ENCODE peak calls at places on chromosomes 13 and 19, in five cellular contexts. J is tibial artery; E is WERI-Rb-1; C is CD8-positive, alpha-beta memory T cell; P is keratinocyte. F is an unnamed sample.

GRCh38 chr19:3565177-3565576 is 7.6 kb upstream of the HMG20B start:
- DNase-seq in J (no peak), P (no peak), E (no peak), C (no peak), F (no peak)

GRCh38 chr19:17404015-17404414 is 1.4 kb downstream of the BST2 start:
- DNase-seq in C (no peak), P (no peak), J (no peak), E (no peak), F (no peak)

GRCh38 chr13:59691501-59692066 is 472.1 kb downstream of the DIAPH3 start:
- DNase-seq in C (no peak), P (no peak), J (no peak), E (no peak), F (no peak)

GRCh38 chr19:17915940-17916593 is 16.7 kb upstream of the CCDC124 start:
- DNase-seq in P (no peak), C (no peak), J (no peak), E (no peak), F (peak; percentile 44)

GRCh38 chr19:6023085-6023682 is 45.2 kb upstream of the RANBP3 start:
- DNase-seq in P (no peak), C (no peak), E (no peak), J (no peak), F (no peak)

GRCh38 chr13:102847272-102848234 is 1.7 kb downstream of the ERCC5 start:
- DNase-seq in E (no peak), J (no peak), P (no peak), C (peak; percentile 37), F (no peak)

GRCh38 chr19:12244370-12244769 is 50.3 kb downstream of the ZNF44 start:
- DNase-seq in J (no peak), E (no peak), P (no peak), C (no peak), F (no peak)

GRCh38 chr19:49741210-49741844 is 21.8 kb downstream of the TSKS start:
- DNase-seq in E (no peak), J (no peak), P (no peak), C (no peak), F (no peak)

GRCh38 chr19:51398096-51398704 is 7.8 kb upstream of the C19orf84 start:
- DNase-seq in C (peak; percentile 28), J (no peak), P (no peak), E (peak; percentile 20), F (no peak)

GRCh38 chr13:30030141-30030750 is 179.8 kb upstream of the UBL3 start:
- DNase-seq in P (no peak), J (no peak), E (no peak), C (no peak), F (no peak)

GRCh38 chr19:7979011-7979410 is 26.4 kb downstream of the ELAVL1 start:
- DNase-seq in P (no peak), E (no peak), C (no peak), J (no peak), F (no peak)

GRCh38 chr13:90564566-90564965 is 782.9 kb upstream of the MIR17HG start:
- DNase-seq in J (no peak), C (no peak), E (no peak), P (no peak), F (no peak)

GRCh38 chr13:20711301-20712044 is 8.0 kb downstream of the IL17D start:
- DNase-seq in C (no peak), P (no peak), J (no peak), E (no peak), F (no peak)

GRCh38 chr19:33954686-33955085 is 158.0 kb downstream of the KCTD15 start:
- DNase-seq in E (no peak), C (no peak), J (no peak), P (no peak), F (no peak)

GRCh38 chr13:30110301-30111070 is 196.9 kb downstream of the KATNAL1 start:
- DNase-seq in J (no peak), P (no peak), E (no peak), C (no peak), F (no peak)

GRCh38 chr13:76713280-76713679 is 172.9 kb downstream of the KCTD12 start:
- DNase-seq in E (no peak), P (no peak), C (no peak), J (no peak), F (no peak)

GRCh38 chr13:76715043-76715442 is 171.2 kb downstream of the KCTD12 start:
- DNase-seq in P (no peak), E (no peak), J (no peak), C (no peak), F (no peak)

GRCh38 chr13:76708138-76708537 is 178.1 kb downstream of the KCTD12 start:
- DNase-seq in P (no peak), J (no peak), E (no peak), C (no peak), F (no peak)

GRCh38 chr13:76709851-76710250 is 176.4 kb downstream of the KCTD12 start:
- DNase-seq in J (no peak), P (no peak), E (no peak), C (no peak), F (no peak)

DNA sequence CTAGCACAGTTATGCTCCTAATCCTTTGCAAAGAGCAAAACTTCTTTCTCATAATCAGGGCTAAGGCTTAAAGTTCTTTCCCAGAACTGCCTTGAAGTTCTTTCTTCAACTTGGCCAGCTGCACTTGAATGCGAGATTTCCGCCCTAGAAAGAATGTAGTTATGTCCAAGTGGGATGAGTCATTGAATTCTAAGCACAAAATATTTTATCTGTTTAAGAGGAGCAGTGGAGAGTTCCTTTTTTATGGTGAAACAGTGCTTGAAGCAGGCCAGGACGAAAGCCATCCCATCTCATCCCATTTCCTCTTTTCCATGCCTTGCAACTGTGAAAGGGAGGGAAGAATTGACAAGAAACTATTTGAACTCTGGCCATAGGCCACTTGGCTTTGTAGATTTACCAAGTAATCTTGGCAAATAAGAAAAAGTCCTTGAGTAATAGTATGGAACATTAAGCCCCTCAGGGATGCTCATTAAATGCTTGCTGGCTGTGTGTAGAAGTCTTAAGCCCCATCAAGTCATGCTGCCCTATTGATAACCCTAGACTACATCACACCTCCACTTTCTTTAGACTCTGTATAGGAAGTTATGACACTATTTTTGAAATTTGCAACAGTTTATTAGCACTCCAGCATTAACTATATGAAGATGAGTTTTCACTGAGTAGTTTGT is 174.6 kb downstream of the KCTD12 start:
- DNase-seq in C (no peak), J (peak; percentile 49), P (no peak), E (no peak), F (no peak)
- H3K27ac ChIP-seq in C (no peak overlapping the region), J (no peak overlapping the region), P (no peak overlapping the region), E (no peak overlapping the region), F (no peak overlapping the region)

GRCh38 chr19:1839658-1840540 is 8.4 kb downstream of the REXO1 start:
- DNase-seq in C (no peak), P (no peak), E (no peak), J (no peak), F (no peak)
- H3K27ac ChIP-seq in C (no peak overlapping the region), P (no peak overlapping the region), E (no peak overlapping the region), J (no peak overlapping the region), F (no peak overlapping the region)

DNA sequence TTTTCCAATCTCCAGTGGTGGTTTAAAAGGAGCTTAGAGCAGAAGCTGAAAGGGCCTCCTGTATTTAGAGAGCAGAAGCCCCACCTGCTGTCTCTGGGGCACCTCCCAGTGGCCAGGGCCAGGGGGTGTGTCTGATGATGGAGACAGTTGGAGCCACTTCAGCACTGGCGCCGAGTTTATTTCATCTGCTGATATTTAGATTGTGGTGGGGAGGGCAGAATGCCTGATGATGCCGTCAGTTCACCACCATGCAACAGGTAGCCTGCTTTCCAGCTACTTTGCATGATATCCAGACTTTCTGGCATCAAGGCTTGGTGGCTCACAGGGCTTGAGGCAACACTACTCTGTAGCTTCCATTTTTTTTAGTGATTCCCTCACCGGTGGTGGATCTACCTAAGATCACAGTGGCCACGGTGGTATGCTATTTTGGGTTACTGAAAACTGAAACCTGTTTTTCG is 371.9 kb downstream of the KCNRG start:
- DNase-seq in J (peak; percentile 48), C (peak; percentile 3), E (peak; percentile 72), P (no peak), F (no peak)
- H3K27ac ChIP-seq in J (peak overlapping the region; percentile 68), C (no peak overlapping the region), E (peak overlapping the region; percentile 77), P (no peak overlapping the region), F (no peak overlapping the region)

GRCh38 chr13:106484755-106485193 is 50.7 kb downstream of the EFNB2 start:
- DNase-seq in P (no peak), E (no peak), C (no peak), J (peak; percentile 43), F (no peak)

GRCh38 chr13:106484084-106484754 is 51.2 kb downstream of the EFNB2 start:
- DNase-seq in J (no peak), P (no peak), E (no peak), C (no peak), F (no peak)

GRCh38 chr13:106479849-106480400 is 55.5 kb downstream of the EFNB2 start:
- DNase-seq in E (no peak), J (no peak), P (no peak), C (no peak), F (no peak)

GRCh38 chr13:106480511-106480910 is 55.0 kb downstream of the EFNB2 start:
- DNase-seq in C (no peak), E (no peak), P (no peak), J (peak; percentile 52), F (no peak)

DNA sequence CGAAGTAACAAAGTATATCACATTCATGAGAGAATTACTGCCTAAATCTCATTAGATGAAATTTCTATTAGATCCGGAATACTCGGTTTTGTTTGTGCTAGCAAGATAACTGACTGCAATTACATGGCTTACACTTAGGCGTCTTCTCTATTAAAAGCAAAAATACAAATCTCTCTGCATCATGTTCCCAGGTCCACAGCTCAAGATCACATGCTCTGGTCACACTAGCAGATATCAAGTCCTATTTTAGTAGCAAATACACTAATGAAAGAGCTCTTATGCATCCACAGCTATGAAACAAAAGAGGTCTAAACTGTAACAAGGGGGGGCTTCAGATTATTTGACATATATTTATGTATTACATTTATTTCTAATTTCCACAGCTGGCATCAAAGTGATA is 53.5 kb downstream of the EFNB2 start:
- DNase-seq in P (no peak), J (no peak), C (no peak), E (no peak), F (no peak)
- H3K27ac ChIP-seq in P (no peak overlapping the region), J (peak overlapping the region; percentile 56), C (no peak overlapping the region), E (no peak overlapping the region), F (no peak overlapping the region)

GRCh38 chr19:42131149-42132029 is 857 bp downstream of the POU2F2 start:
- DNase-seq in E (no peak), J (no peak), P (no peak), C (no peak), F (no peak)
- H3K27ac ChIP-seq in E (no peak overlapping the region), J (no peak overlapping the region), P (peak overlapping the region; percentile 8), C (no peak overlapping the region), F (peak overlapping the region; percentile 86)

DNA sequence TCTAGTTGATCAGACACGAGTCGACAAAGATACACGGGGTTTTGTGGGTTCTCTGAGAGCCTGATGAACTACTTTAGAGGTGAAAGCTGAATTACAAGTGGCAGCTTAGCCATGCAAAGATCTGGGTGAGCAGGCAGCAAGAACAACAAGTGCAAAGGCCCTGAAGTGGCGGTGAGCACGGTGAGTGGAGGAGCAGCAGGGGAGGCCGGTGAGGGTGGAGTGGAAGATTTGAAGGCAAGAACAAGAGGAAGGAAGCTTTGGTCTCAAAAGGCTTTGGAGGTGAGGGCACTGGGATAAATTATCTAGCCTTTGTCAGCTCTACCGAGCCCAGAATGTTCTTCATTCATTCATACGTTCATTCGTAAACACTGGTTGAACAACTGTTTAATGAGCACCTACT is 1.4 kb downstream of the ZNF865 start:
- DNase-seq in P (no peak), C (no peak), E (no peak), J (no peak), F (no peak)
- H3K27ac ChIP-seq in P (peak overlapping the region; percentile 45), C (peak overlapping the region; percentile 80), E (peak overlapping the region; percentile 92), J (peak overlapping the region; percentile 95), F (peak overlapping the region; percentile 93)

F was measured in epithelial cell of prostate.